ENCODE peak calls at places on chromosomes 3 and 15, in six cellular contexts. D, Z, N, P, J and T are unnamed samples.

GRCh38 chr15:85030301-85031049 is 48.8 kb downstream of the PDE8A start:
- DNase-seq in J (no peak), D (no peak), N (no peak), Z (no peak), P (no peak), T (no peak)

GRCh38 chr15:78350058-78350457 is 9.9 kb downstream of the CRABP1 start:
- DNase-seq in Z (no peak), J (no peak), D (no peak), N (no peak), P (no peak), T (no peak)

GRCh38 chr15:50880651-50881114 is 27.8 kb upstream of the AP4E1 start:
- DNase-seq in N (peak; percentile 54), J (no peak), D (peak; percentile 14), P (no peak), Z (no peak), T (no peak)

GRCh38 chr3:121411554-121411953 is 134.2 kb downstream of the POLQ start:
- DNase-seq in P (no peak), J (no peak), Z (no peak), N (no peak), D (no peak), T (no peak)

GRCh38 chr3:73926360-73927202 is 301.8 kb upstream of the PDZRN3 start:
- DNase-seq in N (no peak), Z (no peak), D (no peak), P (no peak), J (no peak), T (no peak)

GRCh38 chr15:59158701-59159034 is 48.0 kb upstream of the LDHAL6B start:
- DNase-seq in Z (no peak), J (no peak), N (no peak), D (no peak), P (no peak), T (no peak)

GRCh38 chr15:32828507-32829186 is 110.8 kb downstream of the GREM1 start:
- DNase-seq in N (no peak), J (no peak), P (no peak), Z (no peak), D (no peak), T (no peak)

GRCh38 chr3:117278424-117279190 is 569.0 kb downstream of the TUSC7 start:
- DNase-seq in D (no peak), Z (no peak), J (no peak), N (peak; percentile 30), P (peak; percentile 28), T (no peak)

GRCh38 chr15:23564798-23565394 is 578 bp upstream of the MKRN3 start:
- DNase-seq in P (no peak), Z (no peak), N (no peak), J (no peak), D (peak; percentile 46), T (no peak)

GRCh38 chr15:48993411-48993810 is 29.7 kb upstream of the SHC4 start:
- DNase-seq in P (no peak), J (no peak), N (no peak), Z (no peak), D (no peak), T (no peak)

GRCh38 chr15:39748276-39748675 is 34.4 kb downstream of the FSIP1 start:
- DNase-seq in Z (no peak), J (no peak), N (no peak), D (no peak), P (no peak), T (no peak)

GRCh38 chr3:74214286-74214685 is 400.2 kb downstream of the CNTN3 start:
- DNase-seq in N (no peak), Z (no peak), D (no peak), J (no peak), P (no peak), T (no peak)

GRCh38 chr3:79297242-79297641 is 470.6 kb downstream of the ROBO1 start:
- DNase-seq in N (no peak), P (peak; percentile 51), D (no peak), J (no peak), Z (no peak), T (no peak)

GRCh38 chr3:45548724-45549123 is 45.8 kb upstream of the LIMD1 start:
- DNase-seq in N (no peak), P (no peak), Z (no peak), J (no peak), D (no peak), T (no peak)

GRCh38 chr3:10205461-10206165 is 40.9 kb downstream of the IRAK2 start:
- DNase-seq in N (no peak), J (no peak), Z (no peak), P (no peak), D (no peak), T (no peak)

GRCh38 chr15:67135494-67135893 is 70.1 kb downstream of the SMAD3 start:
- DNase-seq in P (peak; percentile 71), D (no peak), Z (no peak), J (no peak), N (no peak), T (no peak)

GRCh38 chr3:126539558-126540250 is 15.7 kb downstream of the CHST13 start:
- DNase-seq in J (no peak), D (no peak), Z (no peak), N (no peak), P (no peak), T (no peak)

GRCh38 chr3:182704926-182705325 is 88.4 kb upstream of the ATP11B start:
- DNase-seq in D (peak; percentile 62), N (no peak), J (no peak), P (no peak), Z (no peak), T (no peak)

GRCh38 chr3:171393032-171393744 is 67.0 kb downstream of the TNIK start:
- DNase-seq in J (no peak), P (peak; percentile 39), Z (peak; percentile 19), N (no peak), D (no peak), T (no peak)

GRCh38 chr15:90857337-90857736 is 11.1 kb upstream of the FURIN start:
- DNase-seq in P (no peak), J (no peak), Z (no peak), N (no peak), D (no peak), T (no peak)
- TF ChIP-seq POLR2A in P (no peak), J (no peak), Z (no peak), N (no peak), D (no peak), T (no peak)

DNA sequence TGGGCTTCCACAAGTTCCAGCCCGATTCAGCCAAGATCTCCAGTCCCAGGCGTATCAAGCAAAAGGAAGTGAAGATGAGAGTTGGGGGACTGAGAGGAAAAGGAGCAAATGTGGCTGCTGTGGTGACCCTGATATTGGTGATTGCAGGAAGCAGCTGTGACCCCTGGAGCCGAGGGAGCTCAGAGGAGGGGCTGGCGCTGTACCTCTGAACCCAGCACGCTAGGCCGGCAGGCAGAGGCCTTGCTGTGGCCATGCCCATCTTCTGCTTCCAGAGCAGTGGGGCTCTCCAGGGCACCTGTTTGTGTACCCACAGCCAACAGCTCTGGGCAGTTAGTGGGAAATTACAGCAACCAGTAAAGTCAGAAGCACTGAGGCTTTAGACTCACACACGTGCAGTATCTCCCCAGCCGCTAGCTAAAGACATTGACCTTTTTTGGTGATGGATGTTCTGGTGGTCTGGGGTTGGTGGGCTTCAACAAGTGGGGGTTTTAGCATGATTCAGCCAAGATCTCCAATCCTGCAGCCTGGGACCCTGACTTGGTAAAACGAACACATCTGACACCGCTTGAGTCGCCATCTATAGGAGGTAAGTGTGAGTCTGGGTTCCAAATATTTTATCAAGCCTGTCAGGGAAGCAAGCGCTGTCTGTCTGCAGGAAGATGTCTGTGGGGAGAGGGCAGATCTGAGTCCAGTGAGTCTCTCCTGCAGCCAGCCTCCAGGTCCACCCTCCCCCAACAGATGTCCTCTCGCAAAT is 33.1 kb downstream of the TM2D3 start:
- DNase-seq in D (no peak), Z (no peak), N (no peak), J (no peak), P (no peak), T (no peak)
- TF ChIP-seq TAF1 in D (no peak), Z (no peak), N (no peak), J (no peak), P (no peak), T (no peak)

GRCh38 chr3:49900491-49901153 is 3.1 kb downstream of the MST1R start:
- DNase-seq in J (no peak), D (no peak), P (no peak), N (no peak), Z (no peak), T (no peak)
- TF ChIP-seq POLR2AphosphoS5 in J (no peak), D (no peak), P (no peak), N (no peak), Z (no peak), T (no peak)

DNA sequence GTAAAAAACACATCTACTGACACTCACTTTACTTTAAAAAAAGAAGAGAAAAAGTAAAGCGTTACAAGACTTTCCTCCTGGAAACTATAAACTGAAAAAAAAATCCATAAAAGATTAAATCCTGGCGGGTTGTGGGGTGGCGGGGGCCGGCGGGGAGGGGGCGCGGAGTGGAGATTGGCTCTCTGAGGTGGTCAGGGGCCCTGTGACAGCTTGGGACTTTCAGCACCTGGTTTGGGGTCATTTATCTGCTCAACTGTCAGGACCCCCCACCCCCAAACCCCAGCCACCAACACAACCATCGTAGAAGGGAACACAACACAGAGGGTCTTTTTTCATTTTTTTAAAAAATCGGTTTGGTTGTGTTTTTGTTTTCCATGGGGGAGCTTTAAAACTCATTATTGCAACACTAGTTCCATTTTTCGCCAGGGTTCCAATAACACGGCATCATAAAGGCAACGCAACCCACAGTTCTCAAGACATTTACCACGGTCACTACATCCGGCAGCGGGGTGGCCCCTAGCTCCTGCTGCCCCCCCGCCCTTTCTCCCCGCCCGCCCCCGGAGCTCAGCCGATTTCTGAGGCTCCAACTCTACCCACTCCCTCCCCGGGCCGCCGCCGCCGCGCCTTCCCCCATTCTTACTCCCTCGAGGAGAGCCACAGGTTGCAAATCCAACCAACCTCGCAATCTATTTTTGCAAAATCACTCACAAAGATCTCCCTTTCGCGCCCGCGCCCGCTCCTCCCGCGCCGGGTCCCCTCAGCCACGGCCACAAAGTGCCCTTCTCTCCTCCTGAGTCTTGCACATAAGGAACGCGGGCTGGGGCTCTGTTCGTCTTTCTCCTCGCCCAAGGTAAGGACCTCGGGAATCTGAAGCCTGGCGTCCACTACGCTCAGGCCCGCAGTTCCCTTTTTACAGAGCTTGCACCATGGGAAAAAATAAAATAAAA is 1.8 kb downstream of the BCL6 start:
- DNase-seq in N (no peak), P (no peak), D (peak; percentile 73), Z (no peak), J (no peak), T (no peak)
- TF ChIP-seq POLR2A in N (no peak), P (peak; percentile 20), D (peak; percentile 65), Z (no peak), J (no peak), T (no peak)